ENCODE peak calls at places on chromosome 13, in five cellular contexts. K is CD8-positive, alpha-beta memory T cell; L is stimulated activated CD4-positive, alpha-beta T cell treated with anti-CD3 and anti-CD28 coated beads, Interleukin-4, amount 100 ng/mL, for 1 hour; F is Right ventricle myocardium superior; U is LoVo. D is an unnamed sample.

GRCh38 chr13:110824901-110825300 is 90.0 kb downstream of the ANKRD10 start:
- DNase-seq in U (no peak), K (no peak), L (no peak), F (no peak), D (no peak)

GRCh38 chr13:74927823-74928222 is 554.1 kb downstream of the TBC1D4 start:
- DNase-seq in U (no peak), F (no peak), K (no peak), L (no peak), D (no peak)

GRCh38 chr13:101115762-101116161 is 300.5 kb downstream of the NALCN start:
- DNase-seq in L (no peak), U (no peak), K (no peak), F (no peak), D (no peak)

GRCh38 chr13:80029170-80029569 is 311.8 kb downstream of the SPRY2 start:
- DNase-seq in L (no peak), K (no peak), F (peak; percentile 40), U (no peak), D (no peak)

GRCh38 chr13:48727252-48728011 is 73.7 kb downstream of the CYSLTR2 start:
- DNase-seq in K (no peak), L (no peak), F (peak; percentile 58), U (no peak), D (no peak)

GRCh38 chr13:67619346-67619745 is 389.2 kb upstream of the PCDH9 start:
- DNase-seq in K (no peak), U (no peak), L (no peak), F (no peak), D (no peak)

GRCh38 chr13:68023838-68024581 is 793.9 kb upstream of the PCDH9 start:
- DNase-seq in K (no peak), F (no peak), U (no peak), L (no peak), D (no peak)

GRCh38 chr13:86383561-86383960 is 584.3 kb upstream of the SLITRK6 start:
- DNase-seq in F (no peak), L (no peak), K (no peak), U (no peak), D (no peak)

GRCh38 chr13:75693227-75693626 is 57.1 kb downstream of the LMO7 start:
- DNase-seq in L (no peak), K (no peak), F (no peak), U (no peak), D (no peak)

GRCh38 chr13:51636349-51636890 is 52.2 kb downstream of the WDFY2 start:
- DNase-seq in L (no peak), K (no peak), F (no peak), U (peak; percentile 4), D (no peak)

GRCh38 chr13:45162194-45162593 is 38.7 kb downstream of the KCTD4 start:
- DNase-seq in F (no peak), U (peak; percentile 5), L (no peak), K (no peak), D (no peak)

GRCh38 chr13:24685314-24685713 is 5.1 kb downstream of the ATP12A start:
- DNase-seq in F (no peak), U (no peak), K (no peak), L (no peak), D (no peak)

GRCh38 chr13:101626925-101627555 is 174.6 kb downstream of the ITGBL1 start:
- DNase-seq in F (no peak), U (no peak), L (peak; percentile 23), K (no peak), D (no peak)

GRCh38 chr13:33466262-33466661 is 180.7 kb upstream of the STARD13 start:
- DNase-seq in F (no peak), L (no peak), K (no peak), U (no peak), D (no peak)

GRCh38 chr13:43935878-43936277 is 56.2 kb downstream of the LACC1 start:
- DNase-seq in U (no peak), F (no peak), K (no peak), L (no peak), D (no peak)

GRCh38 chr13:52414963-52415362 is 9.0 kb upstream of the THSD1 start:
- DNase-seq in L (no peak), F (no peak), K (no peak), U (no peak), D (no peak)

GRCh38 chr13:76473552-76474134 is 412.6 kb downstream of the KCTD12 start:
- DNase-seq in U (peak; percentile 73), F (peak; percentile 46), L (peak; percentile 60), K (peak; percentile 38), D (peak; percentile 48)

GRCh38 chr13:102293723-102294122 is 108.1 kb downstream of the FGF14 start:
- DNase-seq in F (no peak), U (no peak), L (no peak), K (no peak), D (no peak)

GRCh38 chr13:30847697-30848307 is 58.3 kb upstream of the MEDAG start:
- DNase-seq in U (no peak), K (no peak), F (no peak), L (no peak), D (no peak)

GRCh38 chr13:34207872-34208271 is 389.9 kb downstream of the RFC3 start:
- DNase-seq in L (no peak), F (no peak), U (no peak), K (no peak), D (no peak)

GRCh38 chr13:28440774-28441532 is 54.0 kb downstream of the FLT1 start:
- DNase-seq in K (no peak), U (no peak), F (no peak), L (no peak), D (no peak)

D was measured in PC-9.